ENCODE peak calls at places on chromosomes 12 and 14, in six cellular contexts. S is OCI-LY7, F is AG09309, Q is fibroblast of lung, U is Caco-2, L is left ventricle myocardium inferior. T is an unnamed sample.

GRCh38 chr12:64253356-64253755 is 31.3 kb upstream of the KICS2 start:
- DNase-seq in L (no peak), Q (no peak), F (no peak), S (no peak), U (no peak), T (no peak)

GRCh38 chr14:78836777-78837176 is 666.6 kb downstream of the NRXN3 start:
- DNase-seq in Q (peak), U (peak), F (peak), S (peak), L (no peak), T (peak)

GRCh38 chr12:11856971-11857370 is 207.5 kb downstream of the ETV6 start:
- DNase-seq in S (no peak), Q (no peak), U (no peak), F (no peak), L (no peak), T (no peak)

GRCh38 chr14:54535126-54535525 is 25.4 kb downstream of the CGRRF1 start:
- DNase-seq in Q (peak), S (no peak), F (peak), U (no peak), L (no peak), T (peak)

GRCh38 chr14:104933721-104934379 is 9.2 kb downstream of the PLD4 start:
- DNase-seq in F (no peak), Q (no peak), S (no peak), L (peak), U (no peak), T (no peak)

GRCh38 chr12:131087991-131088700 is 134.4 kb downstream of the ADGRD1 start:
- DNase-seq in F (no peak), U (no peak), S (no peak), L (no peak), Q (no peak), T (no peak)

GRCh38 chr12:27583057-27583797 is 59.2 kb downstream of the PPFIBP1 start:
- DNase-seq in F (no peak), Q (peak), S (no peak), L (no peak), U (no peak), T (peak)

GRCh38 chr14:55383541-55384140 is 28.0 kb downstream of the ATG14 start:
- DNase-seq in Q (peak), L (no peak), U (no peak), F (no peak), S (no peak), T (no peak)

GRCh38 chr12:2640281-2640680 is 154.5 kb upstream of the FKBP4 start:
- DNase-seq in U (no peak), F (peak), S (no peak), L (no peak), Q (no peak), T (peak)

GRCh38 chr12:2640709-2641108 is 154.1 kb upstream of the FKBP4 start:
- DNase-seq in S (no peak), F (peak), Q (peak), L (peak), U (no peak), T (peak)

GRCh38 chr12:2641761-2642160 is 153.0 kb upstream of the FKBP4 start:
- DNase-seq in Q (no peak), L (no peak), F (no peak), U (no peak), S (no peak), T (no peak)

GRCh38 chr12:2642176-2642892 is 152.4 kb upstream of the FKBP4 start:
- DNase-seq in F (no peak), U (no peak), Q (no peak), S (no peak), L (no peak), T (no peak)

DNA sequence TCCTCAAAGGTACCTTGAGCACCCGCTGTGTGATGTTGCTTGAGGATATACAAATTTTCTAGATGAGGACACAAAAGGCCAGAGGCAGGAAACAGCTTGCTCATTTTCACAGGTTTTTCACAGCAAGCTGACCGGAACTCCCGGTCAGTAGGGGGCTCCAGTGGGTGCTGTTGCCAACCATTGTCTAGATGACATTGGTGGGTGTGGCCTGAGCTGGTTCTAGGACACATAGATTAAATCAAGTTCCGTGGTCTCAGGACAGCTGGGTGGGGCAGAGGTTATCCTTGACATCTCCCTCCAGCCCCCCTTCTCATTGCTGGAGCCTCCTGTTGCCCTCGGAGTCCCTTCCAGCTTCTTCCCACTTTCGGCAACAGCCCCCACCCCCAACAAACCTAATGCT is 153.6 kb upstream of the FKBP4 start:
- DNase-seq in U (peak), S (no peak), L (no peak), F (no peak), Q (peak), T (peak)
- TF ChIP-seq CTCF in U (no peak), S (peak), L (no peak), F (peak), Q (peak), T (peak)

DNA sequence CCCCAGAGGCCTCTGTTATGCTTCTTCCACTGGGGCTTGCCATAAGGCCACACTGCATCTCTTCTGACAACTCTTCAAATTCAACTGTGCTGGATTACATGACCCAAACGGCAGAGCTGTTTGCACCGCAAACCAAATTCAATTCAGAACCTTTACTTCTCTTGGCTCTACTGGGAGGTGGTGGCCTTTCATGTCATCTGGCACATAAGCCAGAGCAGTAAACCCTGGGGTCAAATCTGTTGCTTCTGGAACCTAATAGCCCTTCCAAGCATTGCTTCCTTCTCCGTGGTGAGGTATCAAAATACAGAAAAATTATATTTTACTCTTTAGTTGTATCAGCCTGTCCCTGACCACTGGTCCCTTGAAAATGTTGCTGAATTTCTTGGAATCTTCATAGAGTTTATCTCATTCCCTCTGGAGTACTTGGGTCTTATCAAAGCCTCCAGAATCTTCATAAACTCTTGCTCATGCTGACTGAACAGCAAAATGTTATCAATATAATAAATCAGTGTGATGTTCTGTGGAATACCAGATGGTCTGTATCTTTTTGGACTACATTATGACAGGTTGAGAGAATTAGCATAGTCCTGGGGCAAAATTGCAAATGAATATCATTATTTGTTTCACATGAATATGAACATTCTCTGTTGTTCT is 79.5 kb upstream of the DCN start:
- DNase-seq in Q (no peak), F (no peak), U (no peak), L (no peak), S (no peak), T (no peak)
- TF ChIP-seq CTCF in Q (no peak), F (no peak), U (no peak), L (no peak), S (no peak), T (no peak)

GRCh38 chr14:34875031-34875922 is at the start of gene BAZ1A:
- DNase-seq in F (peak), U (peak), S (peak), Q (peak), L (peak), T (peak)
- TF ChIP-seq CTCF in F (peak), U (no peak), S (no peak), Q (peak), L (peak), T (peak)

DNA sequence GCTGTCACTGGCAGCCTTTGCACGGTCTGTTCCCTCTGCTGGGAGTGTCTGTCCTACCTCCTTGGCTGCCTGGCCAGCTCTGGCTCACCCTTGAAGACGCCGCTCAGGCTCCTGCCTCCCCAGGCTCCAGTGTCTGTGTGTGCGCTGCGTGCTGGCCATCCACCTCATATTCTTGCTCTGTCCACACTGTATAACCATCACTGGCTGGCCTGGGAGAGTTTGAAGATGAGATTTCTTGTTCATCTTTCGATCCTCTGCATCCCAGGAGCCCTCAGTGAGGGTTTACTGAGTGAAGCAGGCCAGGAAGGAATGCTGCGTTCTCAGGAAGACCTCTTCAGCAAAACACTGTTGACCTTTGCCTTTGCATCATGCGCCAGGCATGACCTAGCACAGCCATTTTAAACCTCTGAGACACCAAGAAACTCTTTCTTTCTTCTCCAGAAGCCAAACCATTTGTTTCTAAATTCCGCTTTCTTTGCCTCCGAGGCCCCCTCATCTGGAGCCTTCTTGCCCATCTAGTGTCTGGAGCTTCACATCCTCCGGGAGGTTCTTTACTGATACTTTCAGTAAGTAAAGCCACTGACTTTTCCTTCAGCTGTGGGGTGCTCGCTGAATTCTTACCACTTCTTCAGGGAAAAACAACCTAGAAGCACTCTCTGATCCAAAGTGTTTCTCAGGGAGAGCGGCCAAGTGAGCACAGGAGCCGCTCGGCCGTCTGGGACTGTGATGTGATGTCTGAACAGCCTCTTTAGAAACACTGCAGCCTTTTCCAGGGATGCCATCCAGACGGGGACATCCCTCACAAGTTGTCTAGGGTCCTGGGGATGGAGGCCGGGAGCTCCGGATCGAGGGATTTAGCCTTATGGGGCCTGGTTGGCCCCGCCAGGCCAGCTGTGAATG is 160.9 kb downstream of the ZFP36L1 start:
- DNase-seq in Q (no peak), U (no peak), F (no peak), S (no peak), L (no peak), T (no peak)
- TF ChIP-seq CTCF in Q (no peak), U (no peak), F (no peak), S (no peak), L (no peak), T (no peak)